ENCODE peak calls at places on chromosome 15, in four cellular contexts. One of them, this sample, is unnamed.

GRCh38 chr15:29903785-29904464 is 81.7 kb upstream of the TJP1 start:
- DNase-seq in GM20000: no peak
- DNase-seq in heart right ventricle: no peak
- DNase-seq in adrenal gland: no peak
- DNase-seq in this sample: no peak

GRCh38 chr15:101013769-101014223 is 94.6 kb downstream of the LRRK1 start:
- DNase-seq in GM20000: no peak
- DNase-seq in heart right ventricle: peak; percentile 2
- DNase-seq in adrenal gland: no peak
- DNase-seq in this sample: no peak

GRCh38 chr15:83658406-83658805 is 4.5 kb downstream of the ADAMTSL3 start:
- DNase-seq in GM20000: no peak
- DNase-seq in heart right ventricle: peak; percentile 58
- DNase-seq in adrenal gland: no peak
- DNase-seq in this sample: peak; percentile 60

GRCh38 chr15:41151451-41152005 is 35.4 kb upstream of the INO80 start:
- DNase-seq in GM20000: no peak
- DNase-seq in heart right ventricle: no peak
- DNase-seq in adrenal gland: no peak
- DNase-seq in this sample: no peak

GRCh38 chr15:36067483-36068274 is 511.7 kb upstream of the CDIN1 start:
- DNase-seq in GM20000: no peak
- DNase-seq in heart right ventricle: no peak
- DNase-seq in adrenal gland: no peak
- DNase-seq in this sample: no peak

GRCh38 chr15:80755884-80756283 is 23.3 kb upstream of the CEMIP start:
- DNase-seq in GM20000: no peak
- DNase-seq in heart right ventricle: no peak
- DNase-seq in adrenal gland: no peak
- DNase-seq in this sample: no peak

GRCh38 chr15:89057506-89058133 is 30.6 kb upstream of the ABHD2 start:
- DNase-seq in GM20000: peak; percentile 80
- DNase-seq in heart right ventricle: peak; percentile 81
- DNase-seq in adrenal gland: peak; percentile 74
- DNase-seq in this sample: peak; percentile 83

GRCh38 chr15:57541805-57542504 is 49.7 kb upstream of the MYZAP start:
- DNase-seq in GM20000: peak; percentile 38
- DNase-seq in heart right ventricle: peak; percentile 68
- DNase-seq in adrenal gland: peak; percentile 81
- DNase-seq in this sample: peak; percentile 61

GRCh38 chr15:25244731-25245585 is 193.9 kb downstream of the UBE3A start:
- DNase-seq in GM20000: no peak
- DNase-seq in heart right ventricle: peak; percentile 1
- DNase-seq in adrenal gland: no peak
- DNase-seq in this sample: peak; percentile 8

GRCh38 chr15:79738198-79738597 is 158.6 kb downstream of the MTHFS start:
- DNase-seq in GM20000: no peak
- DNase-seq in heart right ventricle: no peak
- DNase-seq in adrenal gland: no peak
- DNase-seq in this sample: no peak

GRCh38 chr15:96341465-96342142 is 11.1 kb downstream of the NR2F2 start:
- DNase-seq in GM20000: no peak
- DNase-seq in heart right ventricle: no peak
- DNase-seq in adrenal gland: peak; percentile 23
- DNase-seq in this sample: no peak

GRCh38 chr15:77500986-77501385 is 80.3 kb downstream of the HMG20A start:
- DNase-seq in GM20000: no peak
- DNase-seq in heart right ventricle: no peak
- DNase-seq in adrenal gland: no peak
- DNase-seq in this sample: no peak

This sample was measured in left ventricle myocardium inferior.